ENCODE peak calls at places on chromosome 16, in nine cellular contexts. Z, L, Q, M, A, Y, D, U and K are unnamed samples.
A peak's percentile ranks its signal among the peaks of the same experiment; 100 is the strongest.

GRCh38 chr16:2142942-2143868 is 5.2 kb upstream of the RAB26 start:
- DNase-seq in U (no peak), Q (no peak), A (no peak), Y (no peak), Z (peak; percentile 47), M (peak; percentile 36), D (no peak), L (no peak), K (no peak)

GRCh38 chr16:70611785-70612303 is 34.5 kb upstream of the IL34 start:
- DNase-seq in M (no peak), A (no peak), L (no peak), Y (no peak), Z (no peak), Q (no peak), D (no peak), U (no peak), K (no peak)

GRCh38 chr16:11413907-11414595 is 68.8 kb downstream of the RMI2 start:
- DNase-seq in M (no peak), A (no peak), Q (no peak), D (no peak), Z (peak; percentile 29), Y (no peak), L (no peak), U (no peak), K (no peak)

GRCh38 chr16:70697601-70698170 is 11.8 kb upstream of the MTSS2 start:
- DNase-seq in Y (no peak), U (no peak), M (no peak), D (no peak), A (no peak), Q (no peak), L (no peak), Z (no peak), K (no peak)

GRCh38 chr16:4920826-4921225 is 16.1 kb downstream of the PPL start:
- DNase-seq in Z (no peak), D (no peak), M (no peak), A (no peak), Q (no peak), L (no peak), U (no peak), Y (no peak), K (no peak)

GRCh38 chr16:52114414-52114813 is 432.5 kb downstream of the TOX3 start:
- DNase-seq in Y (no peak), Q (no peak), U (no peak), Z (no peak), A (no peak), D (no peak), L (no peak), M (no peak), K (no peak)

GRCh38 chr16:29806096-29806579 is at the start of gene MAZ:
- DNase-seq in Q (peak; percentile 78), D (peak; percentile 87), A (peak; percentile 96), Y (no peak), L (no peak), Z (no peak), U (no peak), M (no peak), K (no peak)

GRCh38 chr16:31273187-31273586 is 13.4 kb downstream of the ITGAM start:
- DNase-seq in L (no peak), U (no peak), A (no peak), D (no peak), M (peak; percentile 20), Z (no peak), Y (no peak), Q (no peak), K (no peak)

GRCh38 chr16:78175287-78175686 is 75.8 kb downstream of the WWOX start:
- DNase-seq in A (no peak), Q (no peak), Y (no peak), D (no peak), M (no peak), L (no peak), U (no peak), Z (no peak), K (no peak)

GRCh38 chr16:396605-397004 is 394 bp upstream of the NME4 start:
- DNase-seq in Q (peak; percentile 60), L (no peak), U (no peak), D (no peak), M (peak; percentile 80), Y (no peak), Z (peak; percentile 83), A (peak; percentile 66), K (no peak)

GRCh38 chr16:74611721-74612120 is 4.8 kb upstream of the GLG1 start:
- DNase-seq in L (no peak), Z (no peak), Y (no peak), M (no peak), A (peak; percentile 40), U (no peak), Q (no peak), D (no peak), K (no peak)

GRCh38 chr16:9139965-9140364 is 48.5 kb downstream of the HAPSTR1 start:
- DNase-seq in A (peak; percentile 38), Z (peak; percentile 79), M (peak; percentile 71), U (no peak), Q (no peak), Y (no peak), D (no peak), L (no peak), K (no peak)

GRCh38 chr16:86396318-86396882 is 113.9 kb upstream of the FOXF1 start:
- DNase-seq in Q (no peak), L (no peak), Y (no peak), M (no peak), D (no peak), Z (no peak), U (no peak), A (peak; percentile 89), K (no peak)

GRCh38 chr16:84929421-84930297 is 81.7 kb downstream of the ZDHHC7 start:
- DNase-seq in Y (no peak), U (no peak), L (no peak), Q (no peak), M (no peak), D (no peak), Z (no peak), A (peak; percentile 34), K (peak; percentile 53)

DNA sequence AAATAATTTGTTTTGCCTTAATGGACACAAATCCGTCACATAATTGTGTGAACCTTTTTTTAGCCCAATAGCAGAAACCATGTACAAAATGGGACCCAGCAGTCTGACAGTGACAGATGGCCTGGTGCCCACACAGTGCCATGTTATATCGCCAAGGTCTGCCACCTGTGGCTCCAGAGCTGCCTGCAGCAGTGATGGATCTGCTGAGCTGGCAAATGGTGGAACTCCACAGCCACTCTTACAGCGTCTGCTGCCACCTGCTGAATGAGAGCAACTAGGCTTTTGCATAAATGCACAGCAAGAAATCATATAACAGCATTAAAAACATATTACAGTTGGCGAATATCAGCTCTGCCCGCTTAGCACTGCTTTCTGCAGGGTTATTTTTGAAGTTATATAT is 59.4 kb downstream of the NUP93 start:
- DNase-seq in Z (no peak), Q (no peak), A (peak; percentile 58), U (no peak), Y (no peak), L (peak; percentile 16), D (peak; percentile 80), M (no peak), K (no peak)
- TF ChIP-seq CTCF in Z (peak; percentile 70), Q (no peak), A (peak; percentile 42), U (no peak), Y (peak; percentile 53), L (peak; percentile 47), D (peak; percentile 81), M (peak; percentile 40), K (peak; percentile 25)

DNA sequence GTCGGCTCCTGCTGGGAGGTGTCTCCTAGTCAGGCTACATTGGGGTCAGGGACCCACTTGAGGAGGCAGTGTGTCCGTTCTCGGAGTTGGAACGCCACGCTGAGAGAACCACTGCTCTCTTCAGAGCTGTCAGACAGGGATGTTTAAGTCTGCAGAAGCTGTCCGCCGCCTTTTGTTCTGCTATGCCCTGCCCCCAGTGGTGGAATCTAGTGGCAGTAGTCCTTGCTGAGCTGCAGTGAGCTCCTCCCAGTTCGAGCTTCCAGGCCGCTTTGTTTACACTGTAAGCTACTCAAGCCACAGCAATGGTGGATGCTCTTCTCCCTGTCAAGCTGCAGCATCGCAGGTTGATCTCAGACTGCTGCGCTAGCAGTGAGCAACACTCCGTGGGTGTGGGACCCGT is 36.0 kb downstream of the ITFG1 start:
- DNase-seq in Z (peak; percentile 82), Q (no peak), A (no peak), M (peak; percentile 71), Y (no peak), L (no peak), U (no peak), D (no peak), K (no peak)
- TF ChIP-seq CTCF in Z (peak; percentile 60), Q (no peak), A (no peak), M (peak; percentile 54), Y (no peak), L (no peak), U (no peak), D (no peak), K (no peak)

DNA sequence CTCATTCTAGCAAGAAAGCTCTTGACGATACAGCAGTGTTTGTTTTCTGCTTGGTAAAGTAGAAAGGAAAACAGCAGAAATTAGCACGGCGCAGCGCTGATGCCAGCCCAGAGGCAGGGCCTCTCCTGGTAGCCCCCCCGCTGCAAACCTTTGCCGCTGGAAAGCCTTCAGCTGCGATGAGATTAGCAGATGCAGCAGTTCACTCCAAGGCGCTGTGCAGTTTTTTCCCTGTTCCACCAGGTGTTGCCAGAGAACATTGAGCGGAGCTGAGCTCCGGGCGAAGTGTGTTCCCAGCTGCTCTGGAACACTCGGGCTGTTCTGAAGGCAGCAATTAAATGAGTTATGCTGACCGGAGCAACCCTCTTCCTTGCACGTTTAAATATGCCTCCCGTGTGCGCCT is 72.5 kb downstream of the RBFOX1 start:
- DNase-seq in M (peak; percentile 71), A (no peak), D (peak; percentile 3), U (no peak), Z (peak; percentile 83), Y (no peak), Q (peak; percentile 51), L (peak; percentile 50), K (no peak)
- TF ChIP-seq CTCF in M (peak; percentile 58), A (no peak), D (peak; percentile 64), U (no peak), Z (peak; percentile 78), Y (peak; percentile 59), Q (peak; percentile 52), L (peak; percentile 47), K (no peak)

DNA sequence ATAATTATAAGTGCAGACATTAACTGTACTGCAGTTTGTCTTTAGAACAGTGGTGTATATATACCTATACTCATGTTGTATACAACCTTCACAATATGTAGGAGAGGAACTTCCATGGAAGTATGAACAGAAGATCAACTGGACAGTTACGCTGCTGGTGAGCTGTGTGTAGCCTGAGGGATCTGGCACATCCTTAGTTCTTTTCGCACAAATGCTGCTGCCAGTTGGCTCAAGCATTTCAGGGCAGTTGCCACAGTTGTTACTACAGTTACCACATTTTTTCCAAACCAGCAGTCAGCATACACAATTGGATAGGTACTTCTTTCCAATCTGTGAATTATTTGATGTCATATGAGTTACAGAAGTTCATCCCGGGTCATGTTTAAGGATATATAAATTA is 539.6 kb upstream of the HSBP1 start:
- DNase-seq in D (no peak), M (no peak), Q (no peak), U (no peak), A (no peak), Z (no peak), L (no peak), Y (no peak), K (no peak)
- TF ChIP-seq CTCF in D (no peak), M (no peak), Q (no peak), U (no peak), A (no peak), Z (no peak), L (no peak), Y (no peak), K (no peak)

DNA sequence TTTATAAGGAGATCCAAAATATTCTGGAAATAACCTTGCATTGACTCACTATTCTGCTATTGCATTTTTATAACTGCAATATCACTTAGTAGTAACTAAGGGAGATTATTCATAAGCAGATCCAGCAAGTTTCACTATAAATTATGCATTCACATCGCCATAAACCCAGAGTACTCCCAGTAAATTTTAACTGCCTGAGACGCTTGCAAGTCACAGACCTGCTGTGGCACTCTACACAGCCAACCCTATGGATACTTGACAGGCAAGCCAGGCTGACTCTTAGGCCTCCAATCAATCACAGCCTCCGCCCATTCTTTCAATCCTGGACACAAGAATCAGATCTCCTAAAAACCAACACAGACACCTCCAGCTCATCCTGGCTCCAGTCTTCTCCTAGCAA is 28.2 kb downstream of the USP31 start:
- DNase-seq in Y (no peak), Z (peak; percentile 58), A (no peak), L (no peak), Q (no peak), M (no peak), D (peak; percentile 50), U (no peak), K (no peak)
- TF ChIP-seq CTCF in Y (no peak), Z (no peak), A (no peak), L (no peak), Q (no peak), M (no peak), D (no peak), U (no peak), K (no peak)